ENCODE peak calls at places on chromosomes 16 and 17, in nine cellular contexts. One of them, this sample, is unnamed.
A peak's percentile ranks its signal among the peaks of the same experiment; 100 is the strongest.

GRCh38 chr16:3691778-3692177 is 25.5 kb downstream of the TRAP1 start:
- DNase-seq in adrenal gland: no peak
- DNase-seq in esophagus muscularis mucosa: no peak
- DNase-seq in body of pancreas: no peak
- DNase-seq in A549: no peak
- DNase-seq in lower leg skin: no peak
- DNase-seq in HCT116: no peak
- DNase-seq in H1: no peak
- DNase-seq in K562: no peak
- DNase-seq in this sample: no peak

GRCh38 chr16:22098538-22099255 is 6.4 kb downstream of the VWA3A start:
- DNase-seq in adrenal gland: peak; percentile 11
- DNase-seq in esophagus muscularis mucosa: no peak
- DNase-seq in body of pancreas: no peak
- DNase-seq in A549: peak; percentile 80
- DNase-seq in lower leg skin: no peak
- DNase-seq in HCT116: peak; percentile 56
- DNase-seq in H1: no peak
- DNase-seq in K562: peak; percentile 67
- DNase-seq in this sample: peak; percentile 25

GRCh38 chr16:74034862-74035261 is 261.8 kb upstream of the PSMD7 start:
- DNase-seq in adrenal gland: no peak
- DNase-seq in esophagus muscularis mucosa: no peak
- DNase-seq in body of pancreas: no peak
- DNase-seq in A549: peak; percentile 14
- DNase-seq in lower leg skin: no peak
- DNase-seq in HCT116: peak; percentile 1
- DNase-seq in H1: no peak
- DNase-seq in K562: peak; percentile 28
- DNase-seq in this sample: no peak

GRCh38 chr17:323181-323580 is 29.4 kb downstream of the RPH3AL start:
- DNase-seq in adrenal gland: no peak
- DNase-seq in esophagus muscularis mucosa: no peak
- DNase-seq in body of pancreas: no peak
- DNase-seq in A549: no peak
- DNase-seq in lower leg skin: no peak
- DNase-seq in HCT116: no peak
- DNase-seq in H1: peak; percentile 37
- DNase-seq in K562: no peak
- DNase-seq in this sample: no peak

GRCh38 chr16:57530531-57531252 is 5.7 kb downstream of the CCDC102A start:
- DNase-seq in adrenal gland: no peak
- DNase-seq in esophagus muscularis mucosa: no peak
- DNase-seq in body of pancreas: no peak
- DNase-seq in A549: no peak
- DNase-seq in lower leg skin: peak; percentile 80
- DNase-seq in HCT116: no peak
- DNase-seq in H1: no peak
- DNase-seq in K562: no peak
- DNase-seq in this sample: no peak

GRCh38 chr16:81469183-81469677 is 24.6 kb downstream of the CMIP start:
- DNase-seq in adrenal gland: no peak
- DNase-seq in esophagus muscularis mucosa: no peak
- DNase-seq in body of pancreas: no peak
- DNase-seq in A549: no peak
- DNase-seq in lower leg skin: no peak
- DNase-seq in HCT116: no peak
- DNase-seq in H1: no peak
- DNase-seq in K562: peak; percentile 70
- DNase-seq in this sample: no peak

GRCh38 chr16:3173892-3174617 is 13.9 kb upstream of the OR1F1 start:
- DNase-seq in adrenal gland: no peak
- DNase-seq in esophagus muscularis mucosa: no peak
- DNase-seq in body of pancreas: no peak
- DNase-seq in A549: peak; percentile 76
- DNase-seq in lower leg skin: no peak
- DNase-seq in HCT116: no peak
- DNase-seq in H1: peak; percentile 95
- DNase-seq in K562: peak; percentile 87
- DNase-seq in this sample: peak; percentile 63

GRCh38 chr16:546909-547770 is 13.1 kb upstream of the PRR35 start:
- DNase-seq in adrenal gland: peak; percentile 92
- DNase-seq in esophagus muscularis mucosa: no peak
- DNase-seq in body of pancreas: peak; percentile 74
- DNase-seq in A549: no peak
- DNase-seq in lower leg skin: no peak
- DNase-seq in HCT116: no peak
- DNase-seq in H1: peak; percentile 83
- DNase-seq in K562: peak; percentile 63
- DNase-seq in this sample: no peak

GRCh38 chr17:64259922-64260321 is 3.1 kb downstream of the TEX2 start:
- DNase-seq in adrenal gland: peak; percentile 70
- DNase-seq in esophagus muscularis mucosa: no peak
- DNase-seq in body of pancreas: no peak
- DNase-seq in A549: no peak
- DNase-seq in lower leg skin: no peak
- DNase-seq in HCT116: no peak
- DNase-seq in H1: no peak
- DNase-seq in K562: no peak
- DNase-seq in this sample: peak; percentile 36

GRCh38 chr16:70747703-70748631 is 53.0 kb downstream of the VAC14 start:
- DNase-seq in adrenal gland: no peak
- DNase-seq in esophagus muscularis mucosa: no peak
- DNase-seq in body of pancreas: no peak
- DNase-seq in A549: no peak
- DNase-seq in lower leg skin: no peak
- DNase-seq in HCT116: no peak
- DNase-seq in H1: no peak
- DNase-seq in K562: peak; percentile 55
- DNase-seq in this sample: peak; percentile 55

GRCh38 chr17:7002288-7003047 is 6.6 kb downstream of the ALOX12 start:
- DNase-seq in adrenal gland: no peak
- DNase-seq in esophagus muscularis mucosa: no peak
- DNase-seq in body of pancreas: no peak
- DNase-seq in A549: no peak
- DNase-seq in lower leg skin: no peak
- DNase-seq in HCT116: no peak
- DNase-seq in H1: no peak
- DNase-seq in K562: no peak
- DNase-seq in this sample: no peak

GRCh38 chr17:37787055-37787720 is 42.3 kb upstream of the HNF1B start:
- DNase-seq in adrenal gland: peak; percentile 29
- DNase-seq in esophagus muscularis mucosa: no peak
- DNase-seq in body of pancreas: peak; percentile 86
- DNase-seq in A549: peak; percentile 95
- DNase-seq in lower leg skin: no peak
- DNase-seq in HCT116: no peak
- DNase-seq in H1: no peak
- DNase-seq in K562: no peak
- DNase-seq in this sample: no peak

GRCh38 chr17:18960803-18961511 is 9.0 kb downstream of the SLC5A10 start:
- DNase-seq in adrenal gland: peak; percentile 80
- DNase-seq in esophagus muscularis mucosa: no peak
- DNase-seq in body of pancreas: peak; percentile 89
- DNase-seq in A549: peak; percentile 90
- DNase-seq in lower leg skin: peak; percentile 96
- DNase-seq in HCT116: no peak
- DNase-seq in H1: peak; percentile 99
- DNase-seq in K562: peak; percentile 82
- DNase-seq in this sample: peak; percentile 79

GRCh38 chr17:41523787-41524186 is 4.3 kb downstream of the KRT19 start:
- DNase-seq in adrenal gland: no peak
- DNase-seq in esophagus muscularis mucosa: no peak
- DNase-seq in body of pancreas: no peak
- DNase-seq in A549: no peak
- DNase-seq in lower leg skin: no peak
- DNase-seq in HCT116: peak; percentile 52
- DNase-seq in H1: no peak
- DNase-seq in K562: no peak
- DNase-seq in this sample: no peak

GRCh38 chr17:65888649-65889048 is 303.3 kb downstream of the CEP112 start:
- DNase-seq in adrenal gland: no peak
- DNase-seq in esophagus muscularis mucosa: no peak
- DNase-seq in body of pancreas: no peak
- DNase-seq in A549: no peak
- DNase-seq in lower leg skin: no peak
- DNase-seq in HCT116: no peak
- DNase-seq in H1: no peak
- DNase-seq in K562: no peak
- DNase-seq in this sample: no peak

GRCh38 chr16:1381655-1382406 is 30.1 kb downstream of the GNPTG start:
- DNase-seq in adrenal gland: no peak
- DNase-seq in esophagus muscularis mucosa: no peak
- DNase-seq in body of pancreas: no peak
- DNase-seq in A549: no peak
- DNase-seq in lower leg skin: no peak
- DNase-seq in HCT116: no peak
- DNase-seq in H1: no peak
- DNase-seq in K562: no peak
- DNase-seq in this sample: no peak

GRCh38 chr17:145671-146541 is 8.5 kb downstream of the SCGB1C2 start:
- DNase-seq in adrenal gland: peak; percentile 6
- DNase-seq in esophagus muscularis mucosa: no peak
- DNase-seq in body of pancreas: no peak
- DNase-seq in A549: no peak
- DNase-seq in lower leg skin: peak; percentile 77
- DNase-seq in HCT116: no peak
- DNase-seq in H1: peak; percentile 45
- DNase-seq in K562: no peak
- DNase-seq in this sample: no peak

GRCh38 chr16:82658796-82659195 is 32.0 kb downstream of the CDH13 start:
- DNase-seq in adrenal gland: no peak
- DNase-seq in esophagus muscularis mucosa: no peak
- DNase-seq in body of pancreas: no peak
- DNase-seq in A549: no peak
- DNase-seq in lower leg skin: no peak
- DNase-seq in HCT116: no peak
- DNase-seq in H1: no peak
- DNase-seq in K562: no peak
- DNase-seq in this sample: no peak

GRCh38 chr16:25045696-25046381 is 30.7 kb upstream of the ARHGAP17 start:
- DNase-seq in adrenal gland: no peak
- DNase-seq in esophagus muscularis mucosa: no peak
- DNase-seq in body of pancreas: no peak
- DNase-seq in A549: no peak
- DNase-seq in lower leg skin: no peak
- DNase-seq in HCT116: no peak
- DNase-seq in H1: no peak
- DNase-seq in K562: peak; percentile 74
- DNase-seq in this sample: no peak

GRCh38 chr16:14405611-14406537 is 224.2 kb downstream of the PARN start:
- DNase-seq in adrenal gland: no peak
- DNase-seq in esophagus muscularis mucosa: no peak
- DNase-seq in body of pancreas: no peak
- DNase-seq in A549: no peak
- DNase-seq in lower leg skin: peak; percentile 87
- DNase-seq in HCT116: no peak
- DNase-seq in H1: peak; percentile 100
- DNase-seq in K562: peak; percentile 73
- DNase-seq in this sample: no peak
- TF ChIP-seq POLR2A in adrenal gland: no peak
- TF ChIP-seq POLR2A in esophagus muscularis mucosa: no peak
- TF ChIP-seq POLR2A in body of pancreas: no peak
- TF ChIP-seq POLR2A in A549: no peak
- TF ChIP-seq POLR2A in lower leg skin: no peak
- TF ChIP-seq POLR2A in HCT116: no peak
- TF ChIP-seq POLR2A in H1: no peak
- TF ChIP-seq POLR2A in K562: no peak
- TF ChIP-seq POLR2A in this sample: no peak

GRCh38 chr16:4734730-4735575 is 616 bp downstream of the DNAAF8 start:
- DNase-seq in adrenal gland: peak; percentile 92
- DNase-seq in esophagus muscularis mucosa: peak; percentile 96
- DNase-seq in body of pancreas: peak; percentile 95
- DNase-seq in A549: peak; percentile 81
- DNase-seq in lower leg skin: peak; percentile 97
- DNase-seq in HCT116: peak; percentile 40
- DNase-seq in H1: peak; percentile 96
- DNase-seq in K562: peak; percentile 88
- DNase-seq in this sample: peak; percentile 93
- TF ChIP-seq POLR2A in adrenal gland: no peak
- TF ChIP-seq POLR2A in esophagus muscularis mucosa: no peak
- TF ChIP-seq POLR2A in body of pancreas: no peak
- TF ChIP-seq POLR2A in A549: peak; percentile 55
- TF ChIP-seq POLR2A in lower leg skin: no peak
- TF ChIP-seq POLR2A in HCT116: no peak
- TF ChIP-seq POLR2A in H1: no peak
- TF ChIP-seq POLR2A in K562: peak; percentile 59
- TF ChIP-seq POLR2A in this sample: peak; percentile 60

DNA sequence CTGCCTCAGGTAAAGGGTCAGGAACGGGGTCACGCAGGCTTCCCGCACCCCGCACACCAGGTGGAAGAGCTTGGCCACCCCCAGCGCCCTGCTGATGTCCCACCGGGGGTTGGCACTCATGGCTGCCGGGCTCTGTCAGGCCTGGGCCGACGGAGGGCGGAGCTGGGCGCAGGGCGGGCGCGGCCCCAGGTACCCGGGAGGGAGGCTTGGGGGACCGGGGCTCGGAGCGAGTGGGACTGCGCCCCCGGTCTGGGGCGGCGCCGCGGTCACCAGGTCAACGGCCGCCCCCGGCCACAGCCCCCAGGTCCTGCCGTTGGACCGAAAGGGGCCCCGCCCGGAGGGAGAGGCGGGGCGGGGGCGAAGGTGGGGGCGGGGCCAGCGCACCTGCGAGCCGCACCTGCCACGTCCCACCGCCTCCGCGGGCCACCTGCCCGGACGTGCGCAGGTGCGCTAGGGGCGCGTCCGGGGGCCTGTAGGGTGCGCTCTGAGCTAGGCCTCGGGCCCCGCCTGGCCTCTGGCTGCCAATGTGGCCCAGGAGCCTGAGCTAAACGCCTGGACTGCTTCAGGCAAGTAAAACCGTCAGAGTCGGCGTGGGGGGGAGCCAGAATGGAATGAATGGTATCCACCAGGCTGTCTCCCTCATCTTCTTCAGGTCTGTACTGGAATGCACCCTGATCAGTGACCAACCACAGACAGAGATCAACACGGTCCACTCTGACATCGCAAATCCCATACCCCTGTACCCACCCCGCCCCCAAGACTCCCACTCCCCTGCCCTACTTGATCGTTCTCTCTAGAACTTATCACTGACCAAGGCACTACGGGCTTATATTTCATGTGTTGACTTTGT is at the start of gene MFSD6L:
- DNase-seq in adrenal gland: no peak
- DNase-seq in esophagus muscularis mucosa: no peak
- DNase-seq in body of pancreas: peak; percentile 94
- DNase-seq in A549: no peak
- DNase-seq in lower leg skin: peak; percentile 71
- DNase-seq in HCT116: no peak
- DNase-seq in H1: peak; percentile 83
- DNase-seq in K562: no peak
- DNase-seq in this sample: no peak
- TF ChIP-seq POLR2A in adrenal gland: no peak
- TF ChIP-seq POLR2A in esophagus muscularis mucosa: no peak
- TF ChIP-seq POLR2A in body of pancreas: peak; percentile 63
- TF ChIP-seq POLR2A in A549: no peak
- TF ChIP-seq POLR2A in lower leg skin: no peak
- TF ChIP-seq POLR2A in HCT116: no peak
- TF ChIP-seq POLR2A in H1: no peak
- TF ChIP-seq POLR2A in K562: no peak
- TF ChIP-seq POLR2A in this sample: no peak

GRCh38 chr17:59329558-59330313 is 1.7 kb upstream of the YPEL2 start:
- DNase-seq in adrenal gland: peak; percentile 73
- DNase-seq in esophagus muscularis mucosa: no peak
- DNase-seq in body of pancreas: peak; percentile 71
- DNase-seq in A549: peak; percentile 83
- DNase-seq in lower leg skin: no peak
- DNase-seq in HCT116: peak; percentile 62
- DNase-seq in H1: peak; percentile 54
- DNase-seq in K562: peak; percentile 77
- DNase-seq in this sample: peak; percentile 73
- TF ChIP-seq POLR2A in adrenal gland: no peak
- TF ChIP-seq POLR2A in esophagus muscularis mucosa: no peak
- TF ChIP-seq POLR2A in body of pancreas: no peak
- TF ChIP-seq POLR2A in A549: no peak
- TF ChIP-seq POLR2A in lower leg skin: no peak
- TF ChIP-seq POLR2A in HCT116: no peak
- TF ChIP-seq POLR2A in H1: no peak
- TF ChIP-seq POLR2A in K562: no peak
- TF ChIP-seq POLR2A in this sample: no peak

This sample was measured in H54.